ENCODE peak calls at places on chromosome 12, in seven cellular contexts. A, T, S, L, W, Y and K are unnamed samples.

GRCh38 chr12:64431791-64432190 is 20.1 kb upstream of the TBK1 start:
- DNase-seq in S (no peak), Y (no peak), L (no peak), A (no peak), W (no peak), T (no peak), K (no peak)

GRCh38 chr12:32901553-32901952 is 5.0 kb upstream of the PKP2 start:
- DNase-seq in L (peak), A (no peak), S (peak), W (no peak), T (no peak), Y (peak), K (peak)

GRCh38 chr12:115306380-115306779 is 622.4 kb upstream of the TBX3 start:
- DNase-seq in L (no peak), W (no peak), Y (no peak), T (no peak), S (no peak), A (no peak), K (no peak)

GRCh38 chr12:53624956-53625355 is 1.2 kb downstream of the ATF7 start:
- DNase-seq in L (no peak), A (no peak), T (no peak), W (no peak), S (no peak), Y (no peak), K (peak)

GRCh38 chr12:93880853-93881522 is 203.8 kb downstream of the CRADD start:
- DNase-seq in Y (no peak), A (no peak), L (no peak), W (no peak), S (no peak), T (no peak), K (no peak)

GRCh38 chr12:114166360-114166759 is 200.2 kb upstream of the RBM19 start:
- DNase-seq in T (no peak), Y (peak), L (peak), S (peak), W (no peak), A (no peak), K (peak)

GRCh38 chr12:75979181-75979580 is 52.4 kb downstream of the PHLDA1 start:
- DNase-seq in T (no peak), A (no peak), L (peak), W (no peak), S (peak), Y (peak), K (peak)

GRCh38 chr12:14884458-14884878 is 1.2 kb downstream of the MGP start:
- DNase-seq in T (peak), L (peak), Y (peak), W (peak), S (peak), A (peak), K (peak)

GRCh38 chr12:20716037-20716436 is 20.9 kb downstream of the SLCO1C1 start:
- DNase-seq in Y (no peak), T (no peak), W (no peak), A (no peak), S (no peak), L (no peak), K (no peak)

GRCh38 chr12:47744005-47744651 is 14.6 kb downstream of the RAPGEF3 start:
- DNase-seq in S (no peak), Y (no peak), W (peak), A (no peak), T (no peak), L (no peak), K (no peak)

GRCh38 chr12:77734489-77734888 is 96.2 kb upstream of the NAV3 start:
- DNase-seq in Y (peak), S (peak), L (peak), T (no peak), W (no peak), A (peak), K (peak)

GRCh38 chr12:48854488-48854887 is 2.5 kb upstream of the DDX23 start:
- DNase-seq in A (no peak), S (no peak), W (no peak), Y (no peak), L (no peak), T (no peak), K (no peak)
- TF ChIP-seq CTCF in A (no peak), S (no peak), W (no peak), Y (no peak), L (no peak), T (no peak), K (no peak)

GRCh38 chr12:117533687-117534086 is 172.3 kb upstream of the NOS1 start:
- DNase-seq in L (no peak), Y (no peak), T (no peak), W (no peak), S (no peak), A (no peak), K (no peak)

GRCh38 chr12:117527480-117527857 is 166.0 kb upstream of the NOS1 start:
- DNase-seq in Y (no peak), S (no peak), W (no peak), A (no peak), T (no peak), L (no peak), K (no peak)

GRCh38 chr12:117528538-117528937 is 167.1 kb upstream of the NOS1 start:
- DNase-seq in T (no peak), L (no peak), S (no peak), Y (no peak), W (no peak), A (no peak), K (no peak)

GRCh38 chr12:117526756-117527479 is 165.5 kb upstream of the NOS1 start:
- DNase-seq in L (no peak), W (no peak), S (no peak), T (peak), A (no peak), Y (no peak), K (no peak)

DNA sequence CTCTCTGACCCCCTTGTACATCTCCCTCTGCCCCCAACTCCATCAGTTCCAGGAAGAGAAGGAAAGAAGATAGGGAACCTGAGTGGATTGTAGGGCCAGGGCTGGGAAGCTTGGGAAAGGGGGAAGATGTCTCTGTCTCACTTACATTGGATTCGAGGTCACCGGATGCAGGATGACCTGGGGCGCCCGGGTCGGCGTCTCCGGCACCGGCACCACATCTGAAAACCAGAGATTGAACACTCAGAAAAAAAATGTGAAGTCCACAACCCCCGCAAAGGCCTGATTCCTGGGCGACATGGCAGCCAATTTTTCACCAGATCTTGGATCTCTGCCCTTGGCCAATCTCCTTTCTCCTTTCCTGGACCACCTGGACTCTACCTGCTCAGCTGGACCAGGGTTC is 169.4 kb upstream of the NOS1 start:
- DNase-seq in L (no peak), Y (no peak), W (no peak), T (no peak), S (no peak), A (no peak), K (no peak)
- H3K4me3 ChIP-seq in L (no peak), Y (no peak), W (no peak), T (no peak), S (no peak), A (no peak), K (no peak)

DNA sequence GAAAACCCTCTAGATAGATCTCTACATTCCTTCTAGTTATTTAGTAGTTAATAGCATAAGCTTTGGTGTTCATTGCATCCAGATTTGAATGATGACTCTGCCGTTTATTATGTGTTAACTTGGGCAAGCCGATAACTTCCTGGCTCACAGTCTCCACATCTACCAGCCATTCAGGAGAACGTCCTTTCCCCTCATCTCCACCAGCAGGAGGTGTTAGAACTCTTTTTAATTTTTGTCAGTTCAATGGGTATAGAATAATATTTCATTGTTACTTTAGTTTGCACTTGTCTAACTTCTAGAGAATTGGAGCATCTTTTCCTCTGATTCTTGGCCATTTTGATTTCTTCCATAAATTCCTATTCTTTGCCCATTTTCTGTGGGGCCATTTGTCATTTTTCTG is 30.0 kb upstream of the WSCD2 start:
- DNase-seq in W (no peak), L (no peak), Y (no peak), A (no peak), S (no peak), T (no peak), K (no peak)
- TF ChIP-seq CTCF in W (no peak), L (no peak), Y (no peak), A (no peak), S (no peak), T (no peak), K (no peak)

GRCh38 chr12:124434951-124435805 is 132.2 kb downstream of the NCOR2 start:
- DNase-seq in T (no peak), A (no peak), L (no peak), S (no peak), Y (no peak), W (no peak), K (no peak)

GRCh38 chr12:124432376-124432775 is 135.0 kb downstream of the NCOR2 start:
- DNase-seq in Y (no peak), S (no peak), L (no peak), W (no peak), A (no peak), T (no peak), K (no peak)

GRCh38 chr12:124434364-124434763 is 133.0 kb downstream of the NCOR2 start:
- DNase-seq in L (no peak), S (no peak), T (no peak), W (no peak), A (no peak), Y (no peak), K (no peak)

GRCh38 chr12:124433147-124433874 is 134.1 kb downstream of the NCOR2 start:
- DNase-seq in S (no peak), T (no peak), L (no peak), W (no peak), A (no peak), Y (no peak), K (no peak)

DNA sequence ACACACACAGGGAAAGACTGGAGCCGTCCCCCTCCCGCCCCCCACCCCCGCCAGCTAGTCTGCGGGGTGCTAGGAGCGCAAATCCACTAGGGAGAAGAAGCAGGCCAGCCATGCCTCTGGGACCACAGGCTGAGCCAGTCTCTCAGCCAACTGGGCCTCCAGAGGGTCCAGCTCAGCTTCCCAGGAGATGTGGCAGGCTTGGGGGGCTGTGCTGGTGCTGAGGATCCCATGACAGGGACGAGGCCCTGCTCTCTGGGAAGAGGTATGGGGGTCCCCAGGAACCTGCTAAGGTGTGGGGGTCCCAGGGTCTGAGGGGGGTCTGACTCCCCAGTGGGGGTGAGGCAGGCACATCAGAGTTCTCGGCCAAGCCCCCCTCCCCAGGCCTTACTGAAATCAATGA is 133.5 kb downstream of the NCOR2 start:
- DNase-seq in T (no peak), Y (no peak), S (no peak), A (no peak), W (no peak), L (no peak), K (no peak)
- H3K4me3 ChIP-seq in T (no peak), Y (no peak), S (no peak), A (no peak), W (no peak), L (no peak), K (no peak)

GRCh38 chr12:105278043-105278697 is 42.2 kb upstream of the APPL2 start:
- DNase-seq in A (no peak), Y (peak), L (no peak), W (no peak), T (no peak), S (no peak), K (peak)
- TF ChIP-seq CTCF in A (peak), Y (peak), L (peak), W (no peak), T (no peak), S (peak), K (peak)

GRCh38 chr12:92138626-92139025 is 7.0 kb downstream of the BTG1 start:
- DNase-seq in A (no peak), S (no peak), L (no peak), T (no peak), W (no peak), Y (no peak), K (no peak)
- H3K4me3 ChIP-seq in A (no peak), S (no peak), L (peak), T (no peak), W (no peak), Y (no peak), K (peak)

DNA sequence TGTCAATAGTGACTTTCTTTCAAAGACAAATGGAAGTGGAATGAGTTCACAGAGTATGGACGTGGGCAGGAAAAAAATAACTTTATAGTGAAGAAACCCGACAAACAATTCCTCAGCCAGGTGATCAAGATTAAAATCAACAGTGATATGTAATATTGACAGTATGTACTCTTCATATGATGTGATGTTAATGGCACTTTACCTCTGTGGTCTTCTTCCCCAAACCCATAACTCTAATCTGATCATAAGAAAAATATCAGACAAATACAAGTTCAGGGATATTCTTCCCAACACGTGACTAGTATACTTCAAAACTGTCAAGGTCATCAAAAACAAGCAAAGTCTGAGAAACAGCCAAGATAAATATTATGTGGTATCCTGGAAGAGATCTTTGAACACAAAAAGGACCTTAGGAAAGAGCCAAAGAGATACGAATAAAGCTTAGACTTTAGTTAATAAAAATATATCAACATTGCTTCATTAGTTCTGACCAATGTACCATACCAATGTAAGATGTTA is 215.5 kb downstream of the PPFIA2 start:
- DNase-seq in T (no peak), W (no peak), Y (no peak), A (no peak), S (no peak), L (no peak), K (no peak)
- TF ChIP-seq CTCF in T (no peak), W (no peak), Y (no peak), A (no peak), S (no peak), L (no peak), K (no peak)

DNA sequence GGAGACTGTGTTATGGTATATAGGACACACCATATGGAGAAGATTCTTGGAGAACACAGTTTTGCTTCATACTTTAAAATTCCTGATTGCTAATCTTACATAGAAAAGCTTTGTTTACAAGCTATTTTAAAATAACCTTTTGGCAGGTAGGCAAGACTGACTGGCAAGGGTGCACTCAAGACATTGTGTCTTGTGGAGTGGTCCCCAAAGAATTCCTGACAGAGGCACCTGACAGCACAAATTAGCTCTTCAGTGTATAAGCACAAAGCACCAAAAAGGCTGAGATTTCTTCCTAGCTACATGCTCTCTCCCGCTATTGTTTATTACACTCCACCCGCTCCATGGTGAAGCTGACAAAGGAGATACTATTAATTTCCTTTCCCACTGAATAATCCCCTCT is 139.3 kb downstream of the MON2 start:
- DNase-seq in W (no peak), T (no peak), S (no peak), L (no peak), Y (no peak), A (no peak), K (no peak)
- H3K4me3 ChIP-seq in W (no peak), T (no peak), S (no peak), L (peak), Y (peak), A (no peak), K (no peak)